ENCODE peak calls at places on chromosome 16, in eight cellular contexts. B is thoracic aorta; Y is tibial artery; M is spleen; U is ascending aorta; R is lower lobe of right lung; V is CD4-positive, alpha-beta T cell; J is OCI-LY7. W is an unnamed sample.

GRCh38 chr16:50847166-50847565 is 105.3 kb downstream of the CYLD start:
- DNase-seq in Y (no peak), U (no peak), R (no peak), B (no peak), J (no peak), M (no peak), V (no peak), W (no peak)

GRCh38 chr16:75460441-75460840 is 4.0 kb downstream of the TMEM170A start:
- DNase-seq in V (no peak), U (no peak), J (no peak), B (no peak), Y (no peak), R (no peak), M (peak), W (peak)

GRCh38 chr16:3748307-3748706 is 31.0 kb upstream of the TRAP1 start:
- DNase-seq in V (no peak), B (no peak), Y (no peak), R (no peak), U (no peak), M (no peak), J (no peak), W (no peak)

GRCh38 chr16:73750639-73751038 is 546.0 kb upstream of the PSMD7 start:
- DNase-seq in M (no peak), J (no peak), R (no peak), U (no peak), B (no peak), V (no peak), Y (no peak), W (no peak)

GRCh38 chr16:69150146-69150865 is 17.9 kb downstream of the UTP4 start:
- DNase-seq in B (peak), Y (peak), R (no peak), V (no peak), M (no peak), J (peak), U (no peak), W (no peak)

GRCh38 chr16:4679156-4679853 is 14.1 kb upstream of the NUDT16L1 start:
- DNase-seq in R (peak), U (no peak), Y (no peak), J (no peak), M (peak), V (no peak), B (no peak), W (no peak)

GRCh38 chr16:27801259-27801945 is 251.5 kb downstream of the KATNIP start:
- DNase-seq in J (no peak), M (no peak), V (no peak), B (no peak), R (no peak), U (no peak), Y (no peak), W (no peak)

GRCh38 chr16:16067127-16067526 is 117.7 kb downstream of the ABCC1 start:
- DNase-seq in R (no peak), B (peak), J (no peak), M (no peak), Y (peak), U (no peak), V (no peak), W (no peak)

GRCh38 chr16:86566601-86566965 is at the start of gene FOXC2:
- DNase-seq in Y (peak), V (peak), M (peak), U (peak), J (no peak), R (peak), B (peak), W (peak)

GRCh38 chr16:50160495-50161164 is 7.5 kb downstream of the TENT4B start:
- DNase-seq in M (no peak), U (no peak), B (no peak), Y (no peak), V (no peak), R (no peak), J (no peak), W (no peak)

GRCh38 chr16:79612207-79612606 is 11.7 kb upstream of the MAF start:
- DNase-seq in V (no peak), M (no peak), Y (no peak), U (no peak), R (no peak), J (no peak), B (no peak), W (no peak)

GRCh38 chr16:16147316-16147999 is 75.8 kb downstream of the ABCC6 start:
- DNase-seq in V (no peak), Y (no peak), U (no peak), B (no peak), R (no peak), M (no peak), J (no peak), W (no peak)

GRCh38 chr16:30896203-30896889 is at the start of gene CTF1:
- DNase-seq in R (peak), U (peak), Y (peak), B (no peak), M (peak), J (no peak), V (no peak), W (peak)

GRCh38 chr16:75074920-75075687 is 41.5 kb downstream of the LDHD start:
- DNase-seq in B (no peak), M (peak), V (peak), R (no peak), Y (no peak), J (peak), U (peak), W (no peak)

GRCh38 chr16:85245307-85246172 is 133.3 kb upstream of the CIBAR2 start:
- DNase-seq in V (peak), U (no peak), R (peak), M (no peak), J (peak), Y (peak), B (no peak), W (no peak)

GRCh38 chr16:87420401-87421368 is 28.5 kb downstream of the MAP1LC3B start:
- DNase-seq in R (no peak), V (no peak), U (no peak), J (peak), B (no peak), Y (no peak), M (no peak), W (no peak)

GRCh38 chr16:53052519-53053501 is at the start of gene CHD9NB:
- DNase-seq in Y (no peak), R (no peak), V (no peak), M (no peak), J (no peak), U (no peak), B (peak), W (no peak)

GRCh38 chr16:62965831-62966230 is 929.6 kb upstream of the CDH8 start:
- DNase-seq in R (no peak), U (no peak), Y (no peak), B (no peak), J (no peak), M (no peak), V (no peak), W (no peak)

GRCh38 chr16:727291-727977 is 528 bp downstream of the HAGHL start:
- DNase-seq in R (no peak), J (no peak), M (peak), U (no peak), V (no peak), Y (no peak), B (no peak), W (no peak)

GRCh38 chr16:728131-728889 is 1.4 kb downstream of the HAGHL start:
- DNase-seq in V (peak), U (no peak), Y (peak), R (peak), M (peak), B (no peak), J (peak), W (peak)

GRCh38 chr16:725463-726187 is 618 bp downstream of the CCDC78 start:
- DNase-seq in B (no peak), M (peak), J (no peak), U (no peak), Y (no peak), R (no peak), V (no peak), W (no peak)

GRCh38 chr16:726188-726437 is 130 bp downstream of the CCDC78 start:
- DNase-seq in R (no peak), B (no peak), Y (no peak), M (no peak), J (no peak), V (no peak), U (no peak), W (no peak)

DNA sequence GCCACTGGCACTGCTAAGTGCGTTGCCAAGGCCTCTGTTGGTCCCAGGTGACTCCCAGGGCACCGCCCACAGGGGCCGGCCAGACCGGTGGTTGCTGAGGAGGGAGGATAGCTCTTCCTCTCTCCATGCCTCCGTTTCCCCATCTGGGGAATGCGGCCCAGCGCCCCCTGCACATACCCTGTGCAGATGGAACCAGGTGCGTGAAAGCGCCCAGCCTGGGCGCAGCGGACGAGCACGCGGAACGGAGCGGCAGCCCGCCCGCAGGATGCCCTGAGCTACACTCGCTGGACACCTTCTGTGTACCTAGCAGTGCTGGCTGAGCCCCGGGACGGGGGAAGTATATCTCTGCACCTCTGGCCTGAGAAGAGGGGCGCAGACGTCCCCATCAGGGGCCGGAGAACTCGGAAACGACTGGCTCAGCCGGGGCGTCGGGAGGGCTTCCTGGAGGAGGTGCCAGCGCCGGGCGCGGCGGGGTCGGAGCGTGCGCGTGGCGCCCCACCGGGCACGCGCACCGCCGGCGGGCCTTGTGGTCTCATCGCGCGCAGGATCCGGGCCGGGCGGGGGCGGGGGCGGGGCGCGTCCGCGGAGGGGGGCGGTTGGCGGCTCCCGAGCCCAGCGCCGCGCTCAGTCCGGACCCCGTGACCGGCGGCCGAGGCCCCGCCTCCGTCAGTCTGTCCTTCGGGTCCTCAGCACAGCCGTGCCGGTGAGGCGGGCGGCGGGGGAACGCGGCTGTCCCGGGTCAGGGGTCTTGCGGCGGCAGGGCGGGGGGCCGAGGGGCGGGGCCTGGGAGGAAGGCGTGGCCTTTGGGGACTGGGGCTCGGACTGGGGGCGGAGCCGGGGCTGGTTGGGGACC is at the start of the genes CCDC78 and HAGHL:
- DNase-seq in J (peak), R (peak), B (no peak), M (peak), Y (no peak), V (peak), U (no peak), W (peak)
- H3K27ac ChIP-seq in J (peak), R (peak), B (no peak), M (peak), Y (no peak), V (no peak), U (no peak), W (peak)

DNA sequence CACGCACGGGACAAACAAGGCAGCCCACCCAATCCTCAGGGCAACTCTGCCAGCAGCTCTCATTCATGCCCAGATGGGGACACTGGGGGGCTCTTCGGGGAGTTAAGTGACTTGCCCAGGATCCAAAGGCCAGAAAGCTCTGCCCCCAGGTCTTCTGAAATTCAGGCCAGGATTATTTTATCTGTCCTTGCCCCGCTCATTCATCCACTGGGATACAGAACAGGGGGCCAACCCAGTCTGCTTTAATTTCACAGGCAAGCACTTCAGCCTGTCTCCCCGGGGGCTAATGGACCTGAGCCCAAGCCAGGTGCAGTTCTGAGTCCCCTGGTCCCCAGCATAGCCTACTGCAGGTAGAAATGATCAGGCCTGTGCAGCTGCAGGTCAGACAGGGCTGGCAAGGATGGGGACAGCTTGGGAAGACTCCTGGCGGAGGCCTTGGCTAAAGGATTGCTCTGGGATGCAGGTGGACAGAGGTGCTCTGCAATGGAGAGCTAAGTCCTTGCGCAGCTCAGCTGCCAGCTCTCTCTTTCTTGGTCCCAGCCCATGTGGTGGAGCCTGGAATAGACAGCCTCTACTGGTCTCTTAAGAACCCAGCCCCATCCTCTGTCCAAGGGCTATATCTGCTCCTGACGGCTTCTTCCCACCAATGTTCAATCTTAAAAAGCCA is 766 bp upstream of the B3GNT9 start:
- DNase-seq in M (no peak), U (no peak), R (no peak), Y (no peak), J (no peak), V (no peak), B (no peak), W (no peak)
- TF ChIP-seq CTCF in M (no peak), U (no peak), R (no peak), Y (no peak), J (no peak), V (no peak), B (no peak), W (no peak)

DNA sequence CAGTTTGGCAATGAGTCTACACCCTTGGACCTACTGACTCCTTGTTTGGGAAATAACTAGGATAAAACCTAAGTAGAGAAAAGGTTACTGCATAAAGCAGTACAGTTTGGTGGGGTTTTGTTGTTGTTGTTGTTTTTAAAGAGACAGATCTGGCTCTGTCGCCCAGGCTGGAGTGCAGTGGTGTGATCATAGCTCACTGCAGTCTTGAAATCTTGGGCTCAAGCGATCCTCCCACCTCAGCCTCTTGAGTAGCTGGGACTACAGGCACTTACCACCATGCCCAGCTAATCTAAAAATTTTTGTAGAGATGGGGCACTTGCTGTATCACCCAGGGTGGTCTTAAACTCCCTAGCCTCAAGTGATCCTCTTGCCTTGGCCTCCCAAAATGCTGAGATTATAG is 1.2 kb downstream of the PDP2 start:
- DNase-seq in R (no peak), U (no peak), M (no peak), J (no peak), Y (no peak), V (no peak), B (no peak), W (no peak)
- H3K27ac ChIP-seq in R (peak), U (no peak), M (no peak), J (no peak), Y (peak), V (no peak), B (no peak), W (no peak)

DNA sequence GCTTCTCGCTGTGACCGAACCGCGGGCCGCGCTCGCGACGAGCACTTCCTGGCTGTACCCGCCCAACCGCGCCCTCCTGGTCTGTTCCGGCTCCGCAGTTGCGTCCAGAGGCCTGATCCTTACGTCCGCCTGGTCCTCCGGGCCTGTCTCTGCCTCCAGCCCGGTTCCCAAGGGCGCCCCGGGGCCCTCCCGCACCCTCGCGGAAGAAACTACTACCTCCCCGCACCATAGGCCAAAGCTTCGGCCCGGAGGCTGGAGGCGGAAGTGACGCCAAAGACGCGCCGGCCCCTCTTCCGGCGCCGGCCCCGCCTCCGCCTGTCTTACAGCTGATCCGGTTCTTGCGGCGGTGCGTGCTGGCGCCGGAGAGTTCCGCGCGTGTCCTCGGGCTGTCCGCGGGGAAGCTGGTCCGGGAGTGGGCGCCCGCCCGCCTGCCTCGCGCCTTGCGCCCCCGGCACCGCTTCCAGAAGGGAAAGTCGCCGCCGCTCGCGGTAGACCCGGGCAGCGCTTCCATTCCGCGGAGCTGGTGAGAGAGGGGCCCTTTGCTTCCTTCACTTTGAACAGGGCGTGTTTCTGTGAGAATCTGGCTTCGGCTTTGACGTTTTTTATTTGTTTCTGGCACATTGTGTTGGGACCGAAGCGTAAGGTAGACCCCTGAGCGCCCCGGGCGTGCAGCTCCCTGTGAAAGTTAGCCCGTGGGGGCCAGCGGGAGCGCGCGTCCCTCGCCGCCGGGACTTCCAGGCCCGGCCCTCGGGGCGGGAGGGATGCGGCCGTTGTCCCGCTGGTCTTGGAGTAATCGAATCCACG is at the start of gene ZNF778:
- DNase-seq in U (peak), B (no peak), M (peak), R (peak), V (peak), J (peak), Y (peak), W (peak)
- TF ChIP-seq CTCF in U (no peak), B (no peak), M (peak), R (no peak), V (no peak), J (no peak), Y (no peak), W (no peak)

GRCh38 chr16:11679250-11679649 is 11.0 kb downstream of the SNN start:
- DNase-seq in Y (no peak), V (no peak), M (no peak), J (no peak), R (no peak), U (peak), B (no peak), W (peak)
- H3K27ac ChIP-seq in Y (no peak), V (no peak), M (peak), J (peak), R (peak), U (no peak), B (peak), W (no peak)

GRCh38 chr16:56330476-56330875 is 94.9 kb downstream of the AMFR start:
- DNase-seq in B (no peak), V (no peak), Y (no peak), U (no peak), J (no peak), R (no peak), M (no peak), W (no peak)

GRCh38 chr16:56331915-56332314 is 93.4 kb downstream of the AMFR start:
- DNase-seq in U (no peak), J (no peak), Y (no peak), B (no peak), R (no peak), V (no peak), M (no peak), W (no peak)

GRCh38 chr16:56331399-56331798 is 93.9 kb downstream of the AMFR start:
- DNase-seq in U (no peak), M (no peak), B (no peak), R (no peak), V (no peak), Y (no peak), J (no peak), W (no peak)

GRCh38 chr16:56334761-56335160 is 90.6 kb downstream of the AMFR start:
- DNase-seq in J (no peak), B (no peak), M (no peak), Y (no peak), U (no peak), V (no peak), R (no peak), W (no peak)

GRCh38 chr16:56332464-56333079 is 92.8 kb downstream of the AMFR start:
- DNase-seq in U (no peak), M (no peak), V (no peak), R (no peak), Y (peak), B (no peak), J (no peak), W (peak)
- TF ChIP-seq CTCF in U (no peak), M (no peak), V (no peak), R (peak), Y (no peak), B (no peak), J (no peak), W (peak)

GRCh38 chr16:24758373-24758772 is 28.9 kb downstream of the TNRC6A start:
- DNase-seq in B (no peak), V (no peak), R (no peak), J (no peak), M (no peak), Y (no peak), U (no peak), W (no peak)

GRCh38 chr16:24758986-24759385 is 29.5 kb downstream of the TNRC6A start:
- DNase-seq in U (no peak), J (no peak), Y (no peak), M (no peak), B (no peak), V (no peak), R (no peak), W (no peak)

GRCh38 chr16:24764916-24765315 is 35.5 kb downstream of the TNRC6A start:
- DNase-seq in Y (no peak), U (no peak), V (no peak), J (no peak), R (no peak), B (no peak), M (no peak), W (no peak)

GRCh38 chr16:24766057-24766456 is 36.6 kb downstream of the TNRC6A start:
- DNase-seq in V (no peak), U (no peak), B (no peak), Y (no peak), R (no peak), M (no peak), J (no peak), W (no peak)

DNA sequence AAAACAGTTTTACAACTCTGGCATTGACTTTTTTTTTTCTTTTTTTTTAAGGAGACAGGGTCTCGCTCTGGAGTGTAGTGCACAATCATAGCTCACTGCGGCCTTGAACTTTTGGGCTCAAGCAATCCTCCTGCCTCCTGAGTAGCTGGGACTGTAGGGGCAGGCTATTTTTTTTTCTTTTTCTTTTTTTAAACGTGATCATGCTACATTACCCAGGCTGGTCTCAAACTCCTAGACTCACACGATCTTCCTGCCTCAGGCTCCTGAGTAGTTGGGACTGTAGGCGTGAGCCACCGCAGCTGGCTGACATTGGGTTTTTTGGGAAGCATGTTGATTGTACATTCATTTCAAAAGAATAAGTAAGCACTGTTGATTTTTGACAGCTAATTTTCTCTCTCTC is 32.1 kb downstream of the TNRC6A start:
- DNase-seq in R (no peak), J (no peak), U (no peak), V (no peak), M (no peak), B (no peak), Y (no peak), W (no peak)
- H3K27ac ChIP-seq in R (no peak), J (no peak), U (no peak), V (no peak), M (no peak), B (no peak), Y (no peak), W (no peak)

W was measured in upper lobe of right lung.